ENCODE peak calls at places on chromosomes 16 and 17, in five cellular contexts. One of them, this sample, is unnamed. For H3K36me3, the result is how much of the 10 kb centered on the place peaks cover.

GRCh38 chr16:75265911-75266701 is 14.7 kb upstream of the BCAR1 start:
- DNase-seq in pancreas: peak
- DNase-seq in lung: peak
- DNase-seq in mucosa of descending colon: peak
- DNase-seq in heart left ventricle: peak
- DNase-seq in this sample: peak

GRCh38 chr17:78793968-78794367 is 11.9 kb upstream of the CYTH1 start:
- DNase-seq in pancreas: no peak
- DNase-seq in lung: no peak
- DNase-seq in mucosa of descending colon: no peak
- DNase-seq in heart left ventricle: no peak
- DNase-seq in this sample: no peak

GRCh38 chr17:49217651-49218413 is 7.3 kb downstream of the ABI3 start:
- DNase-seq in lung: peak
- DNase-seq in mucosa of descending colon: peak
- DNase-seq in heart left ventricle: peak
- DNase-seq in pancreas: no peak
- DNase-seq in this sample: no peak

GRCh38 chr17:35588196-35588920 is 1.2 kb downstream of the AP2B1 start:
- DNase-seq in heart left ventricle: no peak
- DNase-seq in pancreas: no peak
- DNase-seq in mucosa of descending colon: no peak
- DNase-seq in lung: no peak
- DNase-seq in this sample: no peak

GRCh38 chr16:88030498-88030897 is 79.3 kb downstream of the BANP start:
- DNase-seq in pancreas: no peak
- DNase-seq in lung: no peak
- DNase-seq in heart left ventricle: no peak
- DNase-seq in mucosa of descending colon: no peak
- DNase-seq in this sample: no peak

GRCh38 chr16:19382887-19383816 is 34.5 kb upstream of the TMC5 start:
- DNase-seq in lung: peak
- DNase-seq in pancreas: peak
- DNase-seq in heart left ventricle: no peak
- DNase-seq in mucosa of descending colon: no peak
- DNase-seq in this sample: peak

GRCh38 chr16:73053379-73054130 is 5.6 kb upstream of the ZFHX3 start:
- DNase-seq in mucosa of descending colon: no peak
- DNase-seq in lung: no peak
- DNase-seq in heart left ventricle: no peak
- DNase-seq in pancreas: no peak
- DNase-seq in this sample: peak

GRCh38 chr16:55842369-55843104 is 9.6 kb upstream of the CES1 start:
- DNase-seq in pancreas: peak
- DNase-seq in mucosa of descending colon: no peak
- DNase-seq in heart left ventricle: no peak
- DNase-seq in lung: no peak
- DNase-seq in this sample: peak

GRCh38 chr17:83135692-83136091 is 56.3 kb downstream of the METRNL start:
- DNase-seq in pancreas: no peak
- DNase-seq in lung: no peak
- DNase-seq in heart left ventricle: no peak
- DNase-seq in mucosa of descending colon: no peak
- DNase-seq in this sample: no peak

GRCh38 chr16:3383045-3383448 is 17.8 kb downstream of the ZSCAN32 start:
- DNase-seq in mucosa of descending colon: no peak
- DNase-seq in heart left ventricle: no peak
- DNase-seq in pancreas: no peak
- DNase-seq in lung: no peak
- DNase-seq in this sample: no peak

GRCh38 chr17:43900858-43901754 is 6.2 kb downstream of the MPP2 start:
- DNase-seq in pancreas: no peak
- DNase-seq in mucosa of descending colon: no peak
- DNase-seq in heart left ventricle: no peak
- DNase-seq in lung: no peak
- DNase-seq in this sample: no peak

GRCh38 chr16:29836623-29837022 is 16.4 kb downstream of the MVP start:
- DNase-seq in heart left ventricle: no peak
- DNase-seq in lung: no peak
- DNase-seq in mucosa of descending colon: no peak
- DNase-seq in pancreas: no peak
- DNase-seq in this sample: no peak

GRCh38 chr16:58264961-58265479 is 29.8 kb downstream of the PRSS54 start:
- DNase-seq in pancreas: no peak
- DNase-seq in mucosa of descending colon: no peak
- DNase-seq in lung: no peak
- DNase-seq in heart left ventricle: no peak
- DNase-seq in this sample: peak

GRCh38 chr17:62876664-62877411 is 68.7 kb upstream of the MARCHF10 start:
- DNase-seq in heart left ventricle: no peak
- DNase-seq in pancreas: no peak
- DNase-seq in lung: no peak
- DNase-seq in mucosa of descending colon: no peak
- DNase-seq in this sample: no peak

GRCh38 chr17:39517224-39517623 is 55.9 kb downstream of the CDK12 start:
- DNase-seq in mucosa of descending colon: no peak
- DNase-seq in lung: no peak
- DNase-seq in heart left ventricle: no peak
- DNase-seq in pancreas: no peak
- DNase-seq in this sample: no peak

GRCh38 chr17:75051941-75052340 is 4.9 kb downstream of the KCTD2 start:
- DNase-seq in lung: no peak
- DNase-seq in pancreas: no peak
- DNase-seq in heart left ventricle: no peak
- DNase-seq in mucosa of descending colon: no peak
- DNase-seq in this sample: no peak

GRCh38 chr16:9946022-9946720 is 236.1 kb downstream of the GRIN2A start:
- DNase-seq in heart left ventricle: no peak
- DNase-seq in mucosa of descending colon: no peak
- DNase-seq in pancreas: no peak
- DNase-seq in lung: no peak
- DNase-seq in this sample: no peak

GRCh38 chr17:40582328-40582901 is 17.1 kb upstream of the CCR7 start:
- DNase-seq in lung: peak
- DNase-seq in heart left ventricle: peak
- DNase-seq in pancreas: no peak
- DNase-seq in mucosa of descending colon: peak
- DNase-seq in this sample: peak

GRCh38 chr17:43327834-43328420 is 70.9 kb upstream of the ARL4D start:
- DNase-seq in mucosa of descending colon: no peak
- DNase-seq in lung: no peak
- DNase-seq in pancreas: no peak
- DNase-seq in heart left ventricle: no peak
- DNase-seq in this sample: no peak

GRCh38 chr17:76700627-76701470 is 9.9 kb downstream of the MXRA7 start:
- DNase-seq in heart left ventricle: peak
- DNase-seq in mucosa of descending colon: no peak
- DNase-seq in pancreas: no peak
- DNase-seq in lung: no peak
- DNase-seq in this sample: peak

DNA sequence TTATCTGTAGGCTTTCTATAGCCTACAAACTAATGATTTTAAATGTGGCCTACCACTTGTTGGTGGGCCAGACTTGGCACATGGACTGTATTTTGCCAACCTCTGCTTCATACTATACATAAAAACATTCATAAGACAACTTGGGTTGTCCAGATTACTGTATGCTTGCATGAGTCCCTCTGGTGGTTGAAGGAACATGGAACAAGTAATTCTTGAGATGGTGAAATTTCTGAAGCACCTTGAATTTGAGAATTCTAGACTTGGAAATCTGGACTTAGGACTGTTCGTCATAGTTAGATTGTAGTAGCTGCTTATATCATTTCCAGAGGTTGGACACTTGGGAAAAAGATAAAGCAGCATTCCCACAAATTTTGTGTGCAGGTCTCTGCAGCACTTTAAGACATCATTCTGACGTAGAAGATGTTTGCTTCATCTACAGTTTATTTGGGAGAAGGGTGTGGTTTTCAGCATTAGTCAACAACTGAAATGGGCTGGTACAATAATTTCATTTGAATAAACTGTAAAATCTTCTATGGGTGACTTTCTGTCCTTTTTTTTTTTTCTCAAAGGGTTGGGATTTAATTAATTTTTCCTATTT is 31.2 kb downstream of the NFATC3 start:
- DNase-seq in heart left ventricle: no peak
- DNase-seq in lung: no peak
- DNase-seq in pancreas: no peak
- DNase-seq in mucosa of descending colon: no peak
- DNase-seq in this sample: no peak
- TF ChIP-seq CTCF in heart left ventricle: peak
- TF ChIP-seq CTCF in lung: peak
- TF ChIP-seq CTCF in pancreas: no peak
- TF ChIP-seq CTCF in mucosa of descending colon: no peak
- TF ChIP-seq CTCF in this sample: peak

DNA sequence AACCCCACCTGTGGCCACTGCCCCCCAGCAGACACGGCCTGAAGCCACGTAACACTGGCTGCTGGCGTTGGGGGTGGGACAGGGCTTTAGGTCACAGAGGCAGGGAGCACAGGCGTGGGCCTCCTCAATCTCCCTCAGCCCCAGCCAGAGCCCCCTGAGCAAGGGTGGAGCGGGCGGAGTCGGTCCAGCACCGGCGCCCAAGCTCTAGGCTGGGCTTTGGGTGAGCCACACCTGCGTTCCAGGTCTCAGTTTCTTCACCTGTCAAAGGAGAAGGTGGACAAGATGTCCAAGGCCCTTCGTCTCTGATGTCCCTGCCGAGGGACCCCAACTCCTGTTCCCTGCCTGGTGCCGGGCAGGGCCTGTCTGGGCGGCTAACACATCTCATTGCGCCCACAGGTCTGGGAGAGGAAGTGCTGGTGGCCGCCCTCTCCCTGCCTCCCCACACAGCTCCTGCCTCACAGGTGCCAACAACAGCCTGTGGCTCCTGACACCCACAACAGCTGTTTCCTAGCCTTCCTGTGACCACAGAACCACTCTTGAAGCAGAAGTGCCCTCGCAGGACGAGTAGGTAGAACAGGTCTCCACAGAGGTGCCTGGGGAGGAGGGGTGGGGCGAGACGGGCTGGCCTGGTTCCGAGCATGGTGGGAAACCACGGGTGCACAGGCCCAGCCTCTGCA is 12.0 kb downstream of the FAM83G start:
- DNase-seq in mucosa of descending colon: peak
- DNase-seq in pancreas: no peak
- DNase-seq in heart left ventricle: no peak
- DNase-seq in lung: peak
- DNase-seq in this sample: peak
- H3K36me3 ChIP-seq in mucosa of descending colon: under half
- H3K36me3 ChIP-seq in pancreas: under half
- H3K36me3 ChIP-seq in heart left ventricle: under half
- H3K36me3 ChIP-seq in lung: under half
- H3K36me3 ChIP-seq in this sample: under half

GRCh38 chr17:80151333-80151732 is 4.4 kb upstream of the EIF4A3 start:
- DNase-seq in lung: no peak
- DNase-seq in heart left ventricle: no peak
- DNase-seq in mucosa of descending colon: no peak
- DNase-seq in pancreas: no peak
- DNase-seq in this sample: no peak

GRCh38 chr17:80145076-80146075 is 1.6 kb downstream of the EIF4A3 start:
- DNase-seq in mucosa of descending colon: no peak
- DNase-seq in pancreas: no peak
- DNase-seq in lung: no peak
- DNase-seq in heart left ventricle: no peak
- DNase-seq in this sample: no peak

GRCh38 chr17:80142929-80143328 is 4.0 kb downstream of the EIF4A3 start:
- DNase-seq in heart left ventricle: no peak
- DNase-seq in mucosa of descending colon: no peak
- DNase-seq in pancreas: no peak
- DNase-seq in lung: no peak
- DNase-seq in this sample: no peak

GRCh38 chr17:80146121-80147034 is 550 bp downstream of the EIF4A3 start:
- DNase-seq in mucosa of descending colon: no peak
- DNase-seq in heart left ventricle: no peak
- DNase-seq in pancreas: no peak
- DNase-seq in lung: peak
- DNase-seq in this sample: peak

DNA sequence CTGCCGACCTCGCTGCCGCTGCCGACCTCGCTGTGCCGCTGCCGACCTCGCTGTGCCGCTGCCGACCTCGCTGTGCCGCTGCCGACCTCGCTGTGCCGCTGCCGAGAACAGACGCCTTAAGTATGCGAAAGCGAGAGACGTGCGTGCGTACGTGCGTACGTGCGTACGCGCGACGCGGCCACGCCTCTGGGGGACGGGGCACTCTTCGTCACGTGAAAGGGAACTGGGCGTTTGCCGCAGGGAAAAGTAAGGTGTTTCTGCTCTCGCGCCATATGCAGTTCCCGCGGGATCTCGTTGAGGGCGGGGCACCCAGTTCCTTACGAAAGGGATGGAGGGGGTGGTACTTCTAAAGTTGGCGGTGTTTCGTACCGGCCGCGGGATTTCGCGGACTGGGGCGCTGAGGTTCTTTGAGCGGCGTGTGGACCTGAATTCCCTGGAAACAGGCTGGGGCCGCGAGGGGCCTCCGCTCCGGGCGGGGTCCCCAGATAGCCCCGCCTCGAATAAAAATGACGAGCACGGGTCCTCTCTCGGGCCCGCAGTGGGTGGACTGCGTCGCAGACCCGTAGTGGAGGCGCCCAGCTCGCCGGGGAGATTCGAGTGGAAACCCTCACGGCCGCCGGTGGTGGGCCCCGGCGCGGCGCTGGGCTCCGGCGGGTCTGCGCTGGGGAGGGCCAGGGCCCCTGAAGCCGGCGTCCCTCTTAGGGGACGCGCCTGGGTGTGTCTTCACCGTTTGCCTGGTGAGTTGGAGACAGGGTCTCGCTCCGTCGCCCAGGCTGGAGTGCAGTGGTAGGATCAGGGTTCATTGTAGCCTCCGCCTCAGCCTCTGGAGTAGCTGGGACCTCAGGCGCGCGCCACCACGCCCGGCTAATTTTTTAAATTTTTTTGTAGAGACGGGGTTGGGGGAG is at the start of gene EIF4A3:
- DNase-seq in heart left ventricle: peak
- DNase-seq in mucosa of descending colon: peak
- DNase-seq in lung: peak
- DNase-seq in pancreas: peak
- DNase-seq in this sample: peak
- TF ChIP-seq CTCF in heart left ventricle: no peak
- TF ChIP-seq CTCF in mucosa of descending colon: no peak
- TF ChIP-seq CTCF in lung: no peak
- TF ChIP-seq CTCF in pancreas: no peak
- TF ChIP-seq CTCF in this sample: peak

GRCh38 chr17:17169396-17169795 is 36.7 kb downstream of the PLD6 start:
- DNase-seq in pancreas: no peak
- DNase-seq in lung: no peak
- DNase-seq in heart left ventricle: no peak
- DNase-seq in mucosa of descending colon: no peak
- DNase-seq in this sample: no peak

GRCh38 chr17:17170346-17170976 is 35.7 kb downstream of the PLD6 start:
- DNase-seq in pancreas: no peak
- DNase-seq in lung: peak
- DNase-seq in heart left ventricle: no peak
- DNase-seq in mucosa of descending colon: no peak
- DNase-seq in this sample: peak

GRCh38 chr17:17171991-17172939 is 33.9 kb downstream of the PLD6 start:
- DNase-seq in mucosa of descending colon: no peak
- DNase-seq in lung: no peak
- DNase-seq in heart left ventricle: peak
- DNase-seq in pancreas: no peak
- DNase-seq in this sample: no peak

GRCh38 chr17:17172990-17173389 is 33.1 kb downstream of the PLD6 start:
- DNase-seq in heart left ventricle: no peak
- DNase-seq in lung: no peak
- DNase-seq in pancreas: no peak
- DNase-seq in mucosa of descending colon: no peak
- DNase-seq in this sample: no peak

GRCh38 chr17:17171186-17171585 is 34.9 kb downstream of the PLD6 start:
- DNase-seq in pancreas: no peak
- DNase-seq in mucosa of descending colon: no peak
- DNase-seq in lung: no peak
- DNase-seq in heart left ventricle: no peak
- DNase-seq in this sample: no peak
- H3K36me3 ChIP-seq in pancreas: half or more
- H3K36me3 ChIP-seq in mucosa of descending colon: under half
- H3K36me3 ChIP-seq in lung: under half
- H3K36me3 ChIP-seq in heart left ventricle: half or more
- H3K36me3 ChIP-seq in this sample: half or more

This sample was measured in thyroid gland.